ENCODE peak calls at places on chromosomes 7 and 10, in four cellular contexts. One of them, this sample, is unnamed.

GRCh38 chr10:116270691-116271592 is 2.1 kb downstream of the GFRA1 start:
- DNase-seq in DND-41: no peak
- DNase-seq in HepG2: no peak
- DNase-seq in OCI-LY7: no peak
- DNase-seq in this sample: no peak

GRCh38 chr7:102390697-102391484 is 5.3 kb upstream of the PRKRIP1 start:
- DNase-seq in DND-41: peak
- DNase-seq in HepG2: peak
- DNase-seq in OCI-LY7: peak
- DNase-seq in this sample: peak

GRCh38 chr10:100019824-100020160 is 10.0 kb upstream of the DNMBP start:
- DNase-seq in DND-41: no peak
- DNase-seq in HepG2: peak
- DNase-seq in OCI-LY7: peak
- DNase-seq in this sample: no peak

GRCh38 chr7:84948632-84949031 is 238.2 kb downstream of the SEMA3D start:
- DNase-seq in DND-41: no peak
- DNase-seq in HepG2: no peak
- DNase-seq in OCI-LY7: no peak
- DNase-seq in this sample: no peak

GRCh38 chr7:98354511-98355249 is 46.2 kb downstream of the BAIAP2L1 start:
- DNase-seq in DND-41: no peak
- DNase-seq in HepG2: peak
- DNase-seq in OCI-LY7: no peak
- DNase-seq in this sample: peak

GRCh38 chr7:78959471-78959870 is 494.0 kb downstream of the MAGI2 start:
- DNase-seq in DND-41: no peak
- DNase-seq in HepG2: no peak
- DNase-seq in OCI-LY7: no peak
- DNase-seq in this sample: no peak

GRCh38 chr10:13815766-13816165 is 229.0 kb downstream of the PRPF18 start:
- DNase-seq in DND-41: no peak
- DNase-seq in HepG2: no peak
- DNase-seq in OCI-LY7: no peak
- DNase-seq in this sample: peak

GRCh38 chr10:98608417-98608816 is 161.7 kb upstream of the HPS1 start:
- DNase-seq in DND-41: no peak
- DNase-seq in HepG2: no peak
- DNase-seq in OCI-LY7: no peak
- DNase-seq in this sample: no peak

GRCh38 chr10:91190388-91190870 is 30.0 kb upstream of the PCGF5 start:
- DNase-seq in DND-41: no peak
- DNase-seq in HepG2: no peak
- DNase-seq in OCI-LY7: no peak
- DNase-seq in this sample: no peak

GRCh38 chr10:71638577-71639411 is 80.8 kb downstream of the C10orf105 start:
- DNase-seq in DND-41: no peak
- DNase-seq in HepG2: peak
- DNase-seq in OCI-LY7: peak
- DNase-seq in this sample: no peak

GRCh38 chr10:28291881-28292297 is 11.0 kb downstream of the MPP7 start:
- DNase-seq in DND-41: no peak
- DNase-seq in HepG2: no peak
- DNase-seq in OCI-LY7: no peak
- DNase-seq in this sample: no peak

GRCh38 chr10:87538092-87538795 is 33.6 kb downstream of the MINPP1 start:
- DNase-seq in DND-41: no peak
- DNase-seq in HepG2: no peak
- DNase-seq in OCI-LY7: no peak
- DNase-seq in this sample: no peak

GRCh38 chr7:128777156-128778123 is 1.8 kb upstream of the OPN1SW start:
- DNase-seq in DND-41: no peak
- DNase-seq in HepG2: peak
- DNase-seq in OCI-LY7: no peak
- DNase-seq in this sample: no peak

GRCh38 chr7:2687338-2687869 is 598 bp upstream of the AMZ1 start:
- DNase-seq in DND-41: no peak
- DNase-seq in HepG2: no peak
- DNase-seq in OCI-LY7: no peak
- DNase-seq in this sample: no peak

GRCh38 chr7:92824901-92825480 is 11.4 kb downstream of the CDK6 start:
- DNase-seq in DND-41: no peak
- DNase-seq in HepG2: no peak
- DNase-seq in OCI-LY7: no peak
- DNase-seq in this sample: no peak

GRCh38 chr7:13416544-13416943 is 572.9 kb downstream of the ETV1 start:
- DNase-seq in DND-41: no peak
- DNase-seq in HepG2: no peak
- DNase-seq in OCI-LY7: no peak
- DNase-seq in this sample: no peak

GRCh38 chr7:13416071-13416470 is 573.4 kb downstream of the ETV1 start:
- DNase-seq in DND-41: no peak
- DNase-seq in HepG2: no peak
- DNase-seq in OCI-LY7: no peak
- DNase-seq in this sample: no peak

GRCh38 chr7:13411641-13412040 is 577.8 kb downstream of the ETV1 start:
- DNase-seq in DND-41: no peak
- DNase-seq in HepG2: no peak
- DNase-seq in OCI-LY7: no peak
- DNase-seq in this sample: no peak

GRCh38 chr7:13414181-13414580 is 575.3 kb downstream of the ETV1 start:
- DNase-seq in DND-41: no peak
- DNase-seq in HepG2: no peak
- DNase-seq in OCI-LY7: no peak
- DNase-seq in this sample: no peak

GRCh38 chr7:13414661-13415105 is 574.8 kb downstream of the ETV1 start:
- DNase-seq in DND-41: no peak
- DNase-seq in HepG2: no peak
- DNase-seq in OCI-LY7: no peak
- DNase-seq in this sample: peak
- H2AFZ ChIP-seq in DND-41: no peak
- H2AFZ ChIP-seq in HepG2: no peak
- H2AFZ ChIP-seq in OCI-LY7: no peak
- H2AFZ ChIP-seq in this sample: no peak

GRCh38 chr10:58823983-58824382 is 311.3 kb downstream of the BICC1 start:
- DNase-seq in DND-41: no peak
- DNase-seq in HepG2: no peak
- DNase-seq in OCI-LY7: no peak
- DNase-seq in this sample: no peak

GRCh38 chr10:58818889-58819288 is 306.2 kb downstream of the BICC1 start:
- DNase-seq in DND-41: no peak
- DNase-seq in HepG2: peak
- DNase-seq in OCI-LY7: no peak
- DNase-seq in this sample: peak

GRCh38 chr10:58824396-58824795 is 311.7 kb downstream of the BICC1 start:
- DNase-seq in DND-41: no peak
- DNase-seq in HepG2: no peak
- DNase-seq in OCI-LY7: no peak
- DNase-seq in this sample: no peak

GRCh38 chr10:58820386-58820785 is 307.7 kb downstream of the BICC1 start:
- DNase-seq in DND-41: no peak
- DNase-seq in HepG2: no peak
- DNase-seq in OCI-LY7: no peak
- DNase-seq in this sample: no peak

GRCh38 chr10:58820862-58821559 is 308.3 kb downstream of the BICC1 start:
- DNase-seq in DND-41: no peak
- DNase-seq in HepG2: no peak
- DNase-seq in OCI-LY7: no peak
- DNase-seq in this sample: peak
- H3K4me3 ChIP-seq in DND-41: no peak
- H3K4me3 ChIP-seq in HepG2: no peak
- H3K4me3 ChIP-seq in OCI-LY7: no peak
- H3K4me3 ChIP-seq in this sample: no peak

DNA sequence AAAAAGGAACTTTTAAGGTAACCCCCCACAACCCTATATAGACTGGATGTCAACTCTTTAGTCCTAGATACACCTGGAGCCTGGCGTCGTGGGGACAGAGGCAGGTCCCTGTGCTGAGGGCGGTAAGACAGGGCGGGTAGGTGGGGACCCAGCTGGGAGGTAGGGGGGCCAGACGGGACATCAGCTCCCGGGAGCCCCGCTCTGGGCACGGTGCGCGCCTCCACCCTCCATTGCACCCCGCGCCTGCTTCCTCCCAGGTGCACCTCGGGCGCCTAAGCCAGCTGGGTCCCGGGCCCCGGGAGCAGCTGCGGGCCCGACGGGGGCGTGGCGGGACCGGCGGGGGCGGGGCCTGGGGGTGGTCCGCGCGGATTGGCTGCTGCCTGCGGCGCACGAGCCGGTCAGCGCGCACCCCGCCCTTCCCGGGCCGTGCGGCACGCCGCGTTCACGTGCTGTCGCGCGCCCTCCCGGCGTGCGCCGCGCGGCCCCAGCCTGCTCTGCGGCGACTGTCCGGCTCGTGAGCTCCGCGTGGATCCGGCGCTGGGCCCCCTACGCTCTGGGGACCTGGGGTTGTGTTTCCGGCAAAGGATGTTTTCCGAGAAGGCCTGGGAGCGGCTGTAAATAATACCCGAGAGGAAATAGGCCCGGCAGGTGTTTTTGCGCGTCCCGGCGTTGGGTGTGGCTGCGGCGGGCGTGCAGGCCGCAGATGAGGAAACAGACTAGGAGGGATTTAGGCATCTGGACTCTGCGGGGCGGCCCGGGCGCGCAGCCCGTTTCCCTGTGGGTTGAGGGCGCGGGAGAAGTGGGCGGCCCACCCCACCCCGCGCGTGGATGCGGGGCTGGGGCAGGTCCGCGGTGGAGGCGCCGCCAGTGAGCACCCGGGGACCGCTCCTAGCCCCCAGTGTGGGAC is 39.1 kb upstream of the PFKFB3 start:
- DNase-seq in DND-41: peak
- DNase-seq in HepG2: no peak
- DNase-seq in OCI-LY7: peak
- DNase-seq in this sample: peak
- H2AFZ ChIP-seq in DND-41: peak
- H2AFZ ChIP-seq in HepG2: no peak
- H2AFZ ChIP-seq in OCI-LY7: peak
- H2AFZ ChIP-seq in this sample: peak

GRCh38 chr7:141975806-141976523 is 2.4 kb upstream of the TAS2R38 start:
- DNase-seq in DND-41: peak
- DNase-seq in HepG2: peak
- DNase-seq in OCI-LY7: peak
- DNase-seq in this sample: peak

GRCh38 chr7:141978351-141978750 is 4.8 kb upstream of the TAS2R38 start:
- DNase-seq in DND-41: no peak
- DNase-seq in HepG2: no peak
- DNase-seq in OCI-LY7: no peak
- DNase-seq in this sample: no peak

GRCh38 chr7:141976524-141977245 is 3.1 kb upstream of the TAS2R38 start:
- DNase-seq in DND-41: no peak
- DNase-seq in HepG2: no peak
- DNase-seq in OCI-LY7: no peak
- DNase-seq in this sample: peak

GRCh38 chr7:141973673-141974072 is at the start of gene TAS2R38:
- DNase-seq in DND-41: no peak
- DNase-seq in HepG2: no peak
- DNase-seq in OCI-LY7: no peak
- DNase-seq in this sample: no peak

DNA sequence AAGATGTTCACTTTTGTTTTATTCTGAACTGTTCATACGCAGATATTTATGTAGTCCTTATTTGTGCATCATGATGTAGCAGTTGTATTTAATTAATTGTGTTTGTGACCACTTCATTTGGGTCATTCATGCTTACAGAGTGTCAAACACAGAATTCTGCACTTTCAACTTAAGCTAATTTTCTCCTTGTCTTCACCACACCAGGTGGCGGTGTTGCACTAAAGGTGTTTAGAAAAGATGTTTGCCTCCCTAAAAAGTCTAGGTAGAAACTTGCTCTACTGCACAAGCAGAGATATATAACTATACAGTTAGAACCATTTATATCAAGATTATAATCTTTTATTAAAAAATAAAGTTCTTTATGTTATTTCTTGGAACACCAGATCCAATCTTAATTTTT is 1.3 kb upstream of the TAS2R38 start:
- DNase-seq in DND-41: peak
- DNase-seq in HepG2: peak
- DNase-seq in OCI-LY7: peak
- DNase-seq in this sample: no peak
- H3K4me3 ChIP-seq in DND-41: no peak
- H3K4me3 ChIP-seq in HepG2: no peak
- H3K4me3 ChIP-seq in OCI-LY7: no peak
- H3K4me3 ChIP-seq in this sample: no peak